ENCODE peak calls at places on chromosomes 3 and 15, in four cellular contexts. One of them, this sample, is unnamed.

GRCh38 chr3:123082370-123083065 is 15.7 kb downstream of the PDIA5 start:
- DNase-seq in uterus: no peak
- DNase-seq in cardiac muscle cell: no peak
- DNase-seq in neural progenitor cell: no peak
- DNase-seq in this sample: peak; percentile 52

GRCh38 chr3:99286266-99286845 is 352.0 kb upstream of the COL8A1 start:
- DNase-seq in neural progenitor cell: no peak
- DNase-seq in cardiac muscle cell: no peak
- DNase-seq in uterus: no peak
- DNase-seq in this sample: no peak

GRCh38 chr15:39592500-39592899 is 11.6 kb downstream of the THBS1 start:
- DNase-seq in uterus: no peak
- DNase-seq in neural progenitor cell: no peak
- DNase-seq in cardiac muscle cell: no peak
- DNase-seq in this sample: no peak

GRCh38 chr3:150081084-150081483 is 110.4 kb upstream of the PFN2 start:
- DNase-seq in cardiac muscle cell: no peak
- DNase-seq in neural progenitor cell: no peak
- DNase-seq in uterus: no peak
- DNase-seq in this sample: no peak

GRCh38 chr15:43920815-43921214 is 94.0 kb downstream of the WDR76 start:
- DNase-seq in neural progenitor cell: peak; percentile 20
- DNase-seq in uterus: no peak
- DNase-seq in cardiac muscle cell: peak; percentile 83
- DNase-seq in this sample: peak; percentile 13

GRCh38 chr3:45140392-45140791 is 5.8 kb downstream of the CDCP1 start:
- DNase-seq in neural progenitor cell: no peak
- DNase-seq in uterus: no peak
- DNase-seq in cardiac muscle cell: no peak
- DNase-seq in this sample: no peak

GRCh38 chr3:195098741-195099525 is 172.0 kb downstream of the XXYLT1 start:
- DNase-seq in uterus: no peak
- DNase-seq in cardiac muscle cell: no peak
- DNase-seq in neural progenitor cell: no peak
- DNase-seq in this sample: no peak

GRCh38 chr3:46987485-46988401 is 8.3 kb downstream of the NBEAL2 start:
- DNase-seq in uterus: peak; percentile 41
- DNase-seq in neural progenitor cell: no peak
- DNase-seq in cardiac muscle cell: no peak
- DNase-seq in this sample: peak; percentile 95

GRCh38 chr3:8629151-8630021 is 15.2 kb downstream of the SSUH2 start:
- DNase-seq in neural progenitor cell: no peak
- DNase-seq in uterus: no peak
- DNase-seq in cardiac muscle cell: no peak
- DNase-seq in this sample: peak; percentile 54

GRCh38 chr3:53178246-53178645 is 17.2 kb downstream of the PRKCD start:
- DNase-seq in neural progenitor cell: no peak
- DNase-seq in cardiac muscle cell: no peak
- DNase-seq in uterus: no peak
- DNase-seq in this sample: no peak

GRCh38 chr3:127226946-127227842 is 34.3 kb downstream of the PRR23E start:
- DNase-seq in neural progenitor cell: peak; percentile 84
- DNase-seq in cardiac muscle cell: no peak
- DNase-seq in uterus: no peak
- DNase-seq in this sample: no peak

GRCh38 chr3:65729553-65729952 is 309.2 kb downstream of the MAGI1 start:
- DNase-seq in neural progenitor cell: no peak
- DNase-seq in uterus: no peak
- DNase-seq in cardiac muscle cell: no peak
- DNase-seq in this sample: no peak

GRCh38 chr3:127535901-127536817 is 54.4 kb downstream of the TPRA1 start:
- DNase-seq in neural progenitor cell: no peak
- DNase-seq in uterus: no peak
- DNase-seq in cardiac muscle cell: no peak
- DNase-seq in this sample: no peak

GRCh38 chr3:45986303-45986982 is 9.2 kb downstream of the FYCO1 start:
- DNase-seq in uterus: no peak
- DNase-seq in cardiac muscle cell: peak; percentile 67
- DNase-seq in neural progenitor cell: no peak
- DNase-seq in this sample: no peak

GRCh38 chr3:46453526-46454208 is 11.0 kb downstream of the LTF start:
- DNase-seq in uterus: no peak
- DNase-seq in neural progenitor cell: no peak
- DNase-seq in cardiac muscle cell: no peak
- DNase-seq in this sample: peak; percentile 5

GRCh38 chr3:195548046-195548445 is 4.9 kb upstream of the PPP1R2 start:
- DNase-seq in uterus: no peak
- DNase-seq in neural progenitor cell: no peak
- DNase-seq in cardiac muscle cell: no peak
- DNase-seq in this sample: no peak

GRCh38 chr3:177337548-177338331 is 140.5 kb upstream of the TBL1XR1 start:
- DNase-seq in uterus: no peak
- DNase-seq in cardiac muscle cell: no peak
- DNase-seq in neural progenitor cell: no peak
- DNase-seq in this sample: peak; percentile 91

GRCh38 chr15:45399381-45400212 is 21.3 kb upstream of the GATM start:
- DNase-seq in uterus: no peak
- DNase-seq in cardiac muscle cell: peak; percentile 67
- DNase-seq in neural progenitor cell: peak; percentile 70
- DNase-seq in this sample: peak; percentile 62

GRCh38 chr15:101206173-101206572 is 45.7 kb downstream of the CHSY1 start:
- DNase-seq in uterus: no peak
- DNase-seq in cardiac muscle cell: no peak
- DNase-seq in neural progenitor cell: no peak
- DNase-seq in this sample: no peak

GRCh38 chr3:160707187-160707789 is 30.3 kb downstream of the ARL14 start:
- DNase-seq in cardiac muscle cell: peak; percentile 65
- DNase-seq in uterus: no peak
- DNase-seq in neural progenitor cell: peak; percentile 73
- DNase-seq in this sample: peak; percentile 52

GRCh38 chr15:60376677-60377095 is 21.1 kb downstream of the ANXA2 start:
- DNase-seq in neural progenitor cell: no peak
- DNase-seq in uterus: no peak
- DNase-seq in cardiac muscle cell: no peak
- DNase-seq in this sample: no peak

GRCh38 chr3:176785207-176785606 is 412.1 kb downstream of the TBL1XR1 start:
- DNase-seq in neural progenitor cell: no peak
- DNase-seq in cardiac muscle cell: no peak
- DNase-seq in uterus: no peak
- DNase-seq in this sample: no peak

GRCh38 chr3:154398084-154398967 is 31.7 kb downstream of the GPR149 start:
- DNase-seq in neural progenitor cell: no peak
- DNase-seq in uterus: no peak
- DNase-seq in cardiac muscle cell: no peak
- DNase-seq in this sample: peak; percentile 58

GRCh38 chr3:100880072-100880471 is 113.1 kb downstream of the ABI3BP start:
- DNase-seq in neural progenitor cell: peak; percentile 10
- DNase-seq in uterus: peak; percentile 27
- DNase-seq in cardiac muscle cell: no peak
- DNase-seq in this sample: no peak

GRCh38 chr15:70576276-70576675 is 187.1 kb downstream of the UACA start:
- DNase-seq in uterus: no peak
- DNase-seq in neural progenitor cell: no peak
- DNase-seq in cardiac muscle cell: no peak
- DNase-seq in this sample: no peak

GRCh38 chr15:101115887-101116680 is 135.8 kb downstream of the CHSY1 start:
- DNase-seq in cardiac muscle cell: no peak
- DNase-seq in uterus: peak; percentile 68
- DNase-seq in neural progenitor cell: no peak
- DNase-seq in this sample: no peak

GRCh38 chr15:39392469-39393047 is 188.3 kb upstream of the THBS1 start:
- DNase-seq in uterus: no peak
- DNase-seq in cardiac muscle cell: no peak
- DNase-seq in neural progenitor cell: no peak
- DNase-seq in this sample: no peak

GRCh38 chr3:128591728-128592426 is 58.7 kb downstream of the RPN1 start:
- DNase-seq in uterus: no peak
- DNase-seq in cardiac muscle cell: no peak
- DNase-seq in neural progenitor cell: no peak
- DNase-seq in this sample: no peak

GRCh38 chr3:128592891-128593290 is 57.7 kb downstream of the RPN1 start:
- DNase-seq in uterus: no peak
- DNase-seq in neural progenitor cell: no peak
- DNase-seq in cardiac muscle cell: no peak
- DNase-seq in this sample: no peak

GRCh38 chr3:128588147-128588546 is 62.5 kb downstream of the RPN1 start:
- DNase-seq in neural progenitor cell: no peak
- DNase-seq in cardiac muscle cell: no peak
- DNase-seq in uterus: no peak
- DNase-seq in this sample: no peak

GRCh38 chr3:128587391-128587790 is 63.2 kb downstream of the RPN1 start:
- DNase-seq in uterus: no peak
- DNase-seq in neural progenitor cell: no peak
- DNase-seq in cardiac muscle cell: no peak
- DNase-seq in this sample: no peak

DNA sequence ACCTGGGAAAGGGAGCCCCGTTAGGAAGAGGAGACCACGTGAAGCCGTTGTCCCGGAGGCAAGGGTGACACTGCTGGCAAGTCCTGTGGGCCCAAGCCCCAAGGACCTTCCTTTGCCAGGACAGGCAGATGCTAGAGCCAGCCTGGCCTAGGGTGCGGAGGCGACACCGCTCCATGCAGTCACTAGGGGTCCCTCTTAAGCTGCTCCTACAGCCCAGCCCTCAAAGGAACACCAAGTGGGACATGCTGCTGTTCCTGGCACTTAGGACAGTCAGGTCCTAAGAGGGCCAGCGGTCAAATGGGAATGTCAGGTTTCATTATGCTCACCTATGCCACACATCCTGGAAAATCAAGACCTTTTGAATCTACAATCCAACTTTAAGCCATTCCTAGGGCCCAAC is 59.7 kb downstream of the RPN1 start:
- DNase-seq in cardiac muscle cell: peak; percentile 36
- DNase-seq in uterus: no peak
- DNase-seq in neural progenitor cell: peak; percentile 49
- DNase-seq in this sample: no peak
- TF ChIP-seq CTCF in cardiac muscle cell: peak; percentile 15
- TF ChIP-seq CTCF in uterus: no peak
- TF ChIP-seq CTCF in neural progenitor cell: peak; percentile 52
- TF ChIP-seq CTCF in this sample: no peak

GRCh38 chr15:99925661-99926461 is 192.6 kb upstream of the LYSMD4 start:
- DNase-seq in cardiac muscle cell: peak; percentile 51
- DNase-seq in uterus: peak; percentile 54
- DNase-seq in neural progenitor cell: peak; percentile 54
- DNase-seq in this sample: peak; percentile 69
- H3K4me3 ChIP-seq in cardiac muscle cell: peak overlapping the region; percentile 29
- H3K4me3 ChIP-seq in uterus: peak overlapping the region; percentile 15
- H3K4me3 ChIP-seq in neural progenitor cell: peak overlapping the region; percentile 34
- H3K4me3 ChIP-seq in this sample: peak overlapping the region; percentile 59

DNA sequence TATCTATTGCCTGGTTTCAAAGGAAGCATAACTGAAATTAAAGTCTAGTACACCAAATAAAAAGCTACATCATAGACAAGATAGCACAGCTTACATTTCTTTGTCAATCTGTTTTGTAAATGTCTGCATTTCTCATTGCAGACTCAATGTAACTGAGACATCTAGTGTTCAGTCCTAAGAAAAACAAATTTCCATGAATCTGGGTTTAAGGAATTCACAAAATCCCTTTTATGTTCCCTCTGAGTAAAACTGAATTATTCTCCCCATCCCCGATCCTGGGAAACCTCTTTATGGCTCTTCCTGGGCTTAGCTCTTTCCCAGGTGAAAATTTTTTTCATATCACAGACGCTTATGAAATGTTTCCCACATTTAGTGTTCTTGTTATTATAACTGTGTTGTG is 21.6 kb upstream of the RASA2 start:
- DNase-seq in cardiac muscle cell: no peak
- DNase-seq in uterus: no peak
- DNase-seq in neural progenitor cell: no peak
- DNase-seq in this sample: no peak
- TF ChIP-seq CTCF in cardiac muscle cell: peak; percentile 36
- TF ChIP-seq CTCF in uterus: peak; percentile 23
- TF ChIP-seq CTCF in neural progenitor cell: no peak
- TF ChIP-seq CTCF in this sample: no peak

DNA sequence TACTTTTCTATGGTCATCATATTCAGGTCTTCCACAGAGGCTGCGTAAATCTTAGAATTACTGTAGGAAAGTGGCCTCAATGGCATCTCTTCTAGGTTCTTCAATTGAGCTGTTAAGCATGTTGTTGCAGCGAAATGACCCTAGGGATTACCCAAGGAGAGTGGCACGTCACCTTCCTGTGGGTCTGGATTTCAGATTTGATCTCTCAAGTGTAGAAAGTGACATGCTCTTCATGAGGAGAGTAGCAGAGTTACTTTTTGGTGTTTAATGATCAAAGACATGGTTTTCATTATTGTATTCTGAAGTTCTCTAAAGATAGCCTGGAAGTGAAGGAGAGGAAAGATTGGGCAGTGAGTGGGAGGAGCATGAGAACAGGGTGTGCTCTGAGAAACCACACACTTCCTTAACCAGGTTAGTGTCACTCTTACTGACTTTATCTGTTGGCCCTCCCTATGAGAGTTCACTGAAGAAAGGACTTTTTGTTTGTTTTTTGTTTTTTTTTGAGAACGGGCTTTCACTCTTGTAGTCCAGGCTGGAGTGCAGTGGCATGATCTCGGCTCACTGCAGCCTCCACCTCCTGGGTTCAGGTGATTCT is 153.6 kb downstream of the AKAP13 start:
- DNase-seq in cardiac muscle cell: no peak
- DNase-seq in neural progenitor cell: no peak
- DNase-seq in uterus: no peak
- DNase-seq in this sample: peak; percentile 53
- H3K4me3 ChIP-seq in cardiac muscle cell: no peak overlapping the region
- H3K4me3 ChIP-seq in neural progenitor cell: no peak overlapping the region
- H3K4me3 ChIP-seq in uterus: no peak overlapping the region
- H3K4me3 ChIP-seq in this sample: no peak overlapping the region

GRCh38 chr15:80693682-80694623 is 1.2 kb upstream of the ABHD17C start:
- DNase-seq in uterus: no peak
- DNase-seq in neural progenitor cell: no peak
- DNase-seq in cardiac muscle cell: no peak
- DNase-seq in this sample: peak; percentile 17

GRCh38 chr15:80694624-80695098 is 449 bp upstream of the ABHD17C start:
- DNase-seq in uterus: no peak
- DNase-seq in cardiac muscle cell: peak; percentile 18
- DNase-seq in neural progenitor cell: peak; percentile 16
- DNase-seq in this sample: peak; percentile 48

GRCh38 chr15:80695099-80695910 is at the start of gene ABHD17C:
- DNase-seq in cardiac muscle cell: peak; percentile 79
- DNase-seq in uterus: peak; percentile 59
- DNase-seq in neural progenitor cell: peak; percentile 85
- DNase-seq in this sample: peak; percentile 70

GRCh38 chr15:80697316-80697715 is 2.2 kb downstream of the ABHD17C start:
- DNase-seq in uterus: no peak
- DNase-seq in neural progenitor cell: no peak
- DNase-seq in cardiac muscle cell: no peak
- DNase-seq in this sample: no peak

GRCh38 chr15:80695911-80696651 is 971 bp downstream of the ABHD17C start:
- DNase-seq in neural progenitor cell: peak; percentile 25
- DNase-seq in uterus: no peak
- DNase-seq in cardiac muscle cell: peak; percentile 22
- DNase-seq in this sample: peak; percentile 16
- TF ChIP-seq CTCF in neural progenitor cell: no peak
- TF ChIP-seq CTCF in uterus: peak; percentile 10
- TF ChIP-seq CTCF in cardiac muscle cell: peak; percentile 35
- TF ChIP-seq CTCF in this sample: no peak

This sample was measured in GM12865.